ENCODE peak calls at places on chromosomes 7 and 10, in six cellular contexts. Z is SK-N-DZ; F is DMS53; W is ACHN; U is activated CD8-positive, alpha-beta memory T cell treated with anti-CD3 and anti-CD28 coated beads, Interleukin-2, amount 50 U/mL, for 48 hours; J is GM23338. A is an unnamed sample.

GRCh38 chr10:89963446-89964102 is 262.2 kb downstream of the KIF20B start:
- DNase-seq in F (no peak), W (no peak), J (no peak), Z (no peak), U (no peak), A (no peak)

GRCh38 chr7:26091933-26092332 is 60.1 kb upstream of the NFE2L3 start:
- DNase-seq in W (peak), J (peak), F (peak), Z (no peak), U (no peak), A (peak)

GRCh38 chr7:107165341-107165740 is 3.5 kb upstream of the HBP1 start:
- DNase-seq in F (no peak), U (no peak), W (no peak), Z (no peak), J (no peak), A (peak)

GRCh38 chr10:112140110-112140755 is 43.3 kb downstream of the GPAM start:
- DNase-seq in F (peak), U (peak), Z (peak), J (peak), W (peak), A (peak)

GRCh38 chr10:32112055-32112454 is 55.8 kb upstream of the KIF5B start:
- DNase-seq in U (no peak), Z (no peak), F (no peak), W (peak), J (no peak), A (peak)

GRCh38 chr7:151987748-151988529 is 31.7 kb downstream of the GALNTL5 start:
- DNase-seq in J (peak), Z (no peak), U (no peak), W (peak), F (no peak), A (peak)

GRCh38 chr7:108358553-108358952 is 97.7 kb downstream of the NRCAM start:
- DNase-seq in J (peak), Z (no peak), F (peak), W (no peak), U (no peak), A (peak)

GRCh38 chr7:44757739-44758138 is 9.1 kb downstream of the ZMIZ2 start:
- DNase-seq in Z (no peak), J (no peak), U (no peak), W (no peak), F (no peak), A (no peak)

GRCh38 chr7:26868841-26869505 is 4.6 kb upstream of the SKAP2 start:
- DNase-seq in W (no peak), Z (no peak), F (no peak), U (no peak), J (no peak), A (no peak)

GRCh38 chr10:132297521-132297920 is 10.2 kb downstream of the STK32C start:
- DNase-seq in F (peak), Z (peak), J (peak), W (no peak), U (no peak), A (no peak)

GRCh38 chr10:5091196-5091595 is 3.0 kb upstream of the AKR1C3 start:
- DNase-seq in U (no peak), F (no peak), J (no peak), Z (no peak), W (no peak), A (no peak)

GRCh38 chr10:6514180-6514579 is 65.9 kb downstream of the PRKCQ start:
- DNase-seq in J (no peak), Z (no peak), U (no peak), F (no peak), W (no peak), A (no peak)

GRCh38 chr10:25933653-25934608 is at the start of gene MYO3A:
- DNase-seq in Z (no peak), U (no peak), F (no peak), W (no peak), J (peak), A (peak)

A was measured in mesendoderm.